ENCODE peak calls at places on chromosome 7, in six cellular contexts. G is OCI-LY7, X is neural progenitor cell, M is PC-3, N is GM23338, I is GM23248. O is an unnamed sample. For H3K4me1, the result is how much of the 10 kb centered on the place peaks cover.

GRCh38 chr7:154424370-154424769 is 372.2 kb downstream of the DPP6 start:
- DNase-seq in M (no peak), I (no peak), G (no peak), N (no peak), X (no peak), O (no peak)

GRCh38 chr7:21566094-21566493 is 23.3 kb downstream of the DNAH11 start:
- DNase-seq in G (no peak), M (peak), I (no peak), X (no peak), N (no peak), O (no peak)

GRCh38 chr7:113159746-113160339 is 41.5 kb upstream of the SMIM30 start:
- DNase-seq in I (peak), N (peak), X (peak), M (peak), G (peak), O (peak)

GRCh38 chr7:16697507-16698199 is 51.7 kb downstream of the BZW2 start:
- DNase-seq in I (peak), N (no peak), X (no peak), G (no peak), M (no peak), O (no peak)

GRCh38 chr7:102806613-102807012 is 57.8 kb downstream of the FAM185A start:
- DNase-seq in M (no peak), G (no peak), X (no peak), I (no peak), N (no peak), O (no peak)

GRCh38 chr7:121081327-121081936 is 92.9 kb downstream of the CPED1 start:
- DNase-seq in I (peak), M (peak), X (peak), G (peak), N (peak), O (peak)

GRCh38 chr7:108045154-108045553 is 42.2 kb upstream of the LAMB1 start:
- DNase-seq in N (no peak), I (no peak), X (no peak), M (no peak), G (no peak), O (peak)

GRCh38 chr7:5595545-5596045 is 172.0 kb upstream of the TNRC18 start:
- DNase-seq in I (peak), X (no peak), M (peak), N (no peak), G (no peak), O (peak)

GRCh38 chr7:128829391-128830166 is 627 bp upstream of the FLNC start:
- DNase-seq in M (peak), X (peak), G (no peak), I (peak), N (peak), O (peak)

GRCh38 chr7:150435390-150436073 is 14.9 kb upstream of the GIMAP8 start:
- DNase-seq in G (peak), M (no peak), N (no peak), X (no peak), I (no peak), O (no peak)

GRCh38 chr7:110800984-110801383 is 289.9 kb upstream of the LRRN3 start:
- DNase-seq in X (no peak), G (no peak), I (no peak), N (no peak), M (no peak), O (no peak)

GRCh38 chr7:110803602-110804143 is 287.3 kb upstream of the LRRN3 start:
- DNase-seq in X (no peak), I (no peak), M (no peak), N (no peak), G (no peak), O (no peak)

GRCh38 chr7:110804501-110804900 is 286.4 kb upstream of the LRRN3 start:
- DNase-seq in I (no peak), N (peak), G (no peak), M (no peak), X (peak), O (no peak)

GRCh38 chr7:110797656-110798055 is 293.3 kb upstream of the LRRN3 start:
- DNase-seq in I (no peak), M (no peak), N (no peak), X (no peak), G (no peak), O (no peak)

DNA sequence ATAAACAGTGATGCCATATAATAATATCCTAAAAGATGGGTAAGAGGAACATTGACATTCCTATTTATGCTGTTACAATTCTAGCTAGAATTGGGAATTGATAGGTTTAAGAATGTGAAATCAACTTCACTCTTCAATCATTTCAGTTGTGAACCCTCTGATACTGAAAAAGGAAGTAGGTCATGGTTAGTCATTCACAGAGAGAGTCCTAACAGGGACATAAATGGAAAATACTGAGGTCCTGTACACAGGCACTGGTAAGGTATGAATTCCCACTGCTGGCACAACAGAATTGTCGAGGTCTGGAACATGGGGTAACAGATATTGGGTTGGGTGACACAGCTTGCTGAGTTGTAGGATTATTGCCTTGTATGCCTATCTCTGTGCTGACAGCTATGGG is 289.4 kb upstream of the LRRN3 start:
- DNase-seq in M (no peak), X (no peak), I (no peak), G (no peak), N (no peak), O (no peak)
- TF ChIP-seq EZH2phosphoT487 in M (no peak), X (no peak), I (no peak), G (no peak), N (no peak), O (no peak)

GRCh38 chr7:22864855-22865606 is 42.4 kb upstream of the TOMM7 start:
- DNase-seq in X (peak), N (no peak), G (no peak), I (no peak), M (no peak), O (no peak)

GRCh38 chr7:22864301-22864700 is 41.7 kb upstream of the TOMM7 start:
- DNase-seq in G (no peak), X (no peak), M (no peak), N (no peak), I (peak), O (no peak)

GRCh38 chr7:22867589-22867988 is 44.9 kb upstream of the TOMM7 start:
- DNase-seq in M (no peak), G (no peak), I (no peak), X (no peak), N (no peak), O (no peak)

GRCh38 chr7:22866965-22867364 is 44.3 kb upstream of the TOMM7 start:
- DNase-seq in I (peak), M (no peak), X (no peak), N (no peak), G (no peak), O (no peak)

DNA sequence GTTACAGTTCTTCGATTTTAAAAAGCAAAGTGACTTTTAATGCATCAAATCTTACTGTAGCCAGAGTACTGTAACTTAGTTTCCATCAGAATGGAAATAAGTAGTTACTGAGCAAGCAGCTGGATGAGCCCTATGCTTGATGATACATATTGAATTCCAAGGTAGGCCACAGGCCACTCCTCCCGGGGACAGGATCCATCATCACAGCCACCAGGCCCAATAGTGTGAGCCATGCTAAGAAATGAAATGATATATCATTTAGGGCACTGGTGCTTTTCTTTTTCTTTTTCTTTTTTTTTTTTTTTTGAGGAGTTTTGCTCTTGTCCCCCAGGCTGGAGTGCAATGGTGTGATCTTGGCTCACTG is 42.9 kb upstream of the TOMM7 start:
- DNase-seq in G (no peak), X (no peak), M (no peak), N (no peak), I (peak), O (no peak)
- H3K27ac ChIP-seq in G (no peak), X (no peak), M (no peak), N (peak), I (peak), O (no peak)

GRCh38 chr7:99407849-99408346 is 499 bp downstream of the PDAP1 start:
- DNase-seq in I (peak), N (peak), G (peak), X (peak), M (peak), O (peak)

GRCh38 chr7:99406557-99406956 is 1.8 kb downstream of the PDAP1 start:
- DNase-seq in I (no peak), M (no peak), X (no peak), G (peak), N (no peak), O (no peak)

GRCh38 chr7:99409192-99409572 is 413 bp downstream of the BUD31 start:
- DNase-seq in G (peak), I (peak), X (no peak), M (no peak), N (no peak), O (no peak)

GRCh38 chr7:99409814-99410213 is 1.0 kb downstream of the BUD31 start:
- DNase-seq in G (no peak), M (no peak), N (no peak), X (no peak), I (peak), O (no peak)

DNA sequence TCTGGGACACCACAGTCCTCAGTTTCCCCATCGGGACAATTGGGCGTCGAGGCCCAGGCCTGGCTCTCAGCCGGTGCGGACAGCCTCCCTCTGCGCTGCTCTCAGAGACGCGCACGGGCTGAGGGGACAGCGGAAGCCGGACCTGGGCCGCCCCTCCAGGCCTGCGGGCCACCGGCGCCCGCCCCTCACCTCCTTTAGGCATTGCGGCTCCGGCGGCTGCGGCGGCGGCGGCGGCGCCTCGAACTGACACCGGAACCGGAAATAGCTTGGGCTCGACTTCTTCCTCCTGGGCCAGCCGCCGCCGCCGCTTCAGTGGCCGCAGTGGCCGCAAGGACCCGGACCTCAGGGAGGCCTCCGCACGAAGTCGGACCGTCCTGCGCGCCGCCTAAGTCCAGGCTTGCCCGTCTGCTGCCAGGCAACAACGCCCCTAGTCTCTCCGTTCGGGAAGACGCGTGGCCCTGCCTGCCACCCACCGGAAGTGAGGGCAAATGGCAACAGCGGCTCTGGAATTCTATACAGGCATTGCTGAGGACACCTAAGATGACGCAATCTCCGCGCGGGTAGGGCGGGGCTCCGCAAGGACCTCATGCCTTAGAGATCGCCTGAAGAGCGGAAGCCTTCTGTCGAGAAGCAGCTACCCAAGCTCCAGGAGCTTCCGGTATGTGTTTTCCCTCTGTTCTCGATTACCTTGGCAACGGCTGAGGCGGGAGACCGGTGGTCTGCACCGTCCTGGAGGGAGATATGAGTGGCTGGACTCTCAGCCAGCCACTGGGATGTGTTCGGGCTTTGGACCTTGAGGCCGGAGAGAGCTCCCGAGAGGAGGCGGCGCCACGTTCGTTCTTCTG is at the start of the genes BUD31 and PDAP1:
- DNase-seq in I (peak), G (peak), M (peak), X (peak), N (peak), O (peak)
- H3K4me1 ChIP-seq in I (under half), G (under half), M (under half), X (under half), N (under half), O (under half)

GRCh38 chr7:74083928-74084721 is 521 bp downstream of the LIMK1 start:
- DNase-seq in X (no peak), I (peak), N (peak), M (peak), G (peak), O (peak)
- TF ChIP-seq EZH2phosphoT487 in X (no peak), I (no peak), N (no peak), M (no peak), G (no peak), O (no peak)

GRCh38 chr7:80552304-80552703 is 40.4 kb upstream of the GNAT3 start:
- DNase-seq in G (no peak), X (no peak), M (peak), I (peak), N (no peak), O (no peak)
- H3K27ac ChIP-seq in G (no peak), X (no peak), M (peak), I (no peak), N (no peak), O (no peak)

DNA sequence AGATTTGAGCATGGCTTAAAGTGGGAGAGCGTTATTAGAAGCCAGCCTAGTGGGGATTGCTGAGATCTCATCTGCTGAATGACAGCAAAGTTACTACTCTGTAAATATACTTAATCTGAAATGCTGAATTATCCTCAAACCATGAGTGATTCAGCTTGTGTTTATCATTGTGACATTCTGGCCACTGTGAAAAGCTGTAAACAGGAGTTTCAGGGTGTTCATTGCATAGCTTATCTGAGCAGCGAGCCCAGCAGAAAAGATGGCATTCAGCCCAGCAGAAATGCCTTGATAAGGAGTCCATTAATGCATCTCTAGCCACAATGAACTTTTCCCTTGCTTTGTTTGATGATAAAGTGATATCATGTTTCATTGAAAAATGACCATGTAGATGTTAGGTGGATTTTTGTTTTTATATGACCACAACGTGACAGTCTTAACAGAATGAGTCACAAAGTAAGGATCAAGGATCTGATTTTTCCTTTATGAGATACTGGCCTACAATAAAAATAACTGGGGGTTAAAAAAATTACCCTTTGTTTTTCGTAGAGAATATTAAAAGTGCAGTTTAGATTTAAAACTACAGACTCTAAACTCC is 7.8 kb downstream of the TES start:
- DNase-seq in N (no peak), G (no peak), I (peak), X (no peak), M (peak), O (peak)
- H3K4me1 ChIP-seq in N (under half), G (under half), I (under half), X (under half), M (half or more), O (under half)

O was measured in hepatocyte.